ENCODE peak calls at places on chromosomes 16 and 17, in ten cellular contexts. M is left ventricle myocardium superior, Q is GF-D8, X is BJ, Z is NCI-H1694, W is caudate nucleus, A is kidney tubule cell, G is RCC 7860, F is astrocyte of the hippocampus, N is activated gamma-delta T cell treated with Interleukin-2 at 50 U/mL for 16 hours. L is an unnamed sample.

GRCh38 chr16:73093146-73094144 is 45.5 kb upstream of the ZFHX3 start:
- DNase-seq in Q (no peak), Z (no peak), A (no peak), G (no peak), M (no peak), X (no peak), W (no peak), N (no peak), F (peak; percentile 25), L (no peak)

GRCh38 chr17:73833779-73834613 is 189.8 kb upstream of the SDK2 start:
- DNase-seq in M (no peak), X (no peak), Q (no peak), A (peak; percentile 82), G (no peak), F (peak; percentile 14), Z (no peak), N (no peak), W (no peak), L (no peak)

GRCh38 chr16:11726008-11726407 is 16.6 kb downstream of the TXNDC11 start:
- DNase-seq in F (no peak), W (no peak), M (no peak), X (no peak), G (no peak), N (no peak), Q (no peak), A (peak; percentile 89), Z (no peak), L (no peak)

GRCh38 chr16:69201787-69202186 is 14.8 kb downstream of the SNTB2 start:
- DNase-seq in X (no peak), M (no peak), Q (no peak), F (no peak), W (no peak), G (no peak), N (no peak), A (peak; percentile 33), Z (no peak), L (no peak)

GRCh38 chr17:60388742-60389141 is 3.2 kb downstream of the USP32 start:
- DNase-seq in N (no peak), X (no peak), W (no peak), Z (no peak), A (no peak), G (no peak), M (no peak), Q (no peak), F (no peak), L (no peak)

GRCh38 chr16:76985362-76985761 is 205.6 kb upstream of the MON1B start:
- DNase-seq in F (peak; percentile 7), G (peak; percentile 23), W (no peak), A (peak; percentile 69), Q (no peak), N (no peak), Z (no peak), M (no peak), X (no peak), L (no peak)

GRCh38 chr17:62109378-62109902 is 44.4 kb upstream of the MED13 start:
- DNase-seq in X (no peak), M (peak; percentile 31), N (peak; percentile 26), G (peak; percentile 79), Q (peak; percentile 32), Z (peak; percentile 64), A (peak; percentile 88), W (no peak), F (peak; percentile 88), L (no peak)

GRCh38 chr16:56362057-56362655 is 63.2 kb downstream of the AMFR start:
- DNase-seq in F (no peak), Z (no peak), G (no peak), X (no peak), Q (no peak), A (no peak), W (no peak), N (no peak), M (no peak), L (no peak)

GRCh38 chr16:87063543-87063942 is 253.6 kb downstream of the C16orf95 start:
- DNase-seq in F (no peak), W (no peak), N (no peak), X (no peak), Q (no peak), A (no peak), M (no peak), G (no peak), Z (no peak), L (no peak)

GRCh38 chr16:23516366-23517137 is 6.3 kb upstream of the GGA2 start:
- DNase-seq in X (no peak), M (no peak), N (no peak), Q (peak; percentile 60), G (no peak), Z (no peak), F (no peak), W (no peak), A (no peak), L (no peak)

GRCh38 chr17:72536788-72537187 is 416.0 kb downstream of the SOX9 start:
- DNase-seq in X (no peak), N (no peak), G (no peak), F (no peak), Q (no peak), M (no peak), A (no peak), W (no peak), Z (no peak), L (no peak)

L was measured in GOT3.